ENCODE peak calls at places on chromosome 6, in nine cellular contexts. E is cardiac muscle cell; I is OCI-LY7; Y is thyroid gland; U is CD4-positive, CD25-positive, alpha-beta regulatory T cell; D is Karpas-422; H is prostate gland; B is DND-41; Q is transverse colon. P is an unnamed sample. For H3K9me3, the result is how much of the 10 kb centered on the place peaks cover.

GRCh38 chr6:2542858-2543218 is 207.9 kb downstream of the MYLK4 start:
- DNase-seq in E (no peak), I (no peak), Y (no peak), U (peak), D (no peak), H (no peak), B (peak), Q (peak), P (no peak)

GRCh38 chr6:117617766-117618035 is 15.4 kb upstream of the GOPC start:
- DNase-seq in E (no peak), I (no peak), Y (no peak), U (no peak), D (no peak), H (no peak), B (no peak), Q (no peak), P (no peak)

GRCh38 chr6:137736048-137736846 is 130.8 kb upstream of the TNFAIP3 start:
- DNase-seq in E (no peak), I (peak), Y (peak), U (peak), D (no peak), H (no peak), B (peak), Q (no peak), P (no peak)

GRCh38 chr6:163533443-163533842 is 118.9 kb downstream of the QKI start:
- DNase-seq in E (no peak), I (no peak), Y (no peak), U (no peak), D (no peak), H (peak), B (no peak), Q (no peak), P (no peak)

GRCh38 chr6:101344885-101345284 is 48.6 kb upstream of the GRIK2 start:
- DNase-seq in E (no peak), I (no peak), Y (no peak), U (no peak), D (no peak), H (no peak), B (no peak), Q (no peak), P (no peak)

GRCh38 chr6:161215193-161215592 is 58.7 kb downstream of the AGPAT4 start:
- DNase-seq in E (no peak), I (no peak), Y (no peak), U (no peak), D (no peak), H (no peak), B (no peak), Q (no peak), P (no peak)

GRCh38 chr6:46677314-46677654 is 10.4 kb upstream of the TDRD6 start:
- DNase-seq in E (peak), I (peak), Y (no peak), U (no peak), D (peak), H (no peak), B (no peak), Q (no peak), P (no peak)

GRCh38 chr6:3561745-3562144 is 104.9 kb upstream of the SLC22A23 start:
- DNase-seq in E (peak), I (peak), Y (no peak), U (no peak), D (no peak), H (no peak), B (no peak), Q (no peak), P (no peak)

GRCh38 chr6:95768539-95768938 is 191.2 kb downstream of the MANEA start:
- DNase-seq in E (peak), I (no peak), Y (no peak), U (no peak), D (no peak), H (no peak), B (no peak), Q (peak), P (no peak)

GRCh38 chr6:3383525-3383924 is 73.3 kb downstream of the SLC22A23 start:
- DNase-seq in E (peak), I (no peak), Y (peak), U (no peak), D (no peak), H (peak), B (no peak), Q (peak), P (no peak)

GRCh38 chr6:125749112-125749863 is at the start of gene HEY2:
- DNase-seq in E (peak), I (peak), Y (peak), U (peak), D (peak), H (peak), B (no peak), Q (peak), P (peak)

GRCh38 chr6:157868835-157869234 is 45.8 kb downstream of the SNX9 start:
- DNase-seq in E (no peak), I (no peak), Y (no peak), U (no peak), D (no peak), H (no peak), B (no peak), Q (no peak), P (no peak)

GRCh38 chr6:23181301-23182110 is 612.1 kb downstream of the HDGFL1 start:
- DNase-seq in E (no peak), I (no peak), Y (no peak), U (no peak), D (no peak), H (no peak), B (no peak), Q (no peak), P (no peak)

GRCh38 chr6:37406942-37407341 is 26.1 kb upstream of the CMTR1 start:
- DNase-seq in E (no peak), I (no peak), Y (no peak), U (no peak), D (no peak), H (no peak), B (no peak), Q (no peak), P (no peak)

GRCh38 chr6:78910611-78911134 is 43.3 kb downstream of the IRAK1BP1 start:
- DNase-seq in E (peak), I (no peak), Y (no peak), U (no peak), D (no peak), H (no peak), B (no peak), Q (peak), P (no peak)

GRCh38 chr6:78599526-78599925 is 267.8 kb upstream of the IRAK1BP1 start:
- DNase-seq in E (no peak), I (no peak), Y (no peak), U (no peak), D (no peak), H (no peak), B (no peak), Q (no peak), P (no peak)

GRCh38 chr6:163860194-163861081 is 445.9 kb downstream of the QKI start:
- DNase-seq in E (peak), I (no peak), Y (no peak), U (no peak), D (no peak), H (no peak), B (no peak), Q (no peak), P (no peak)

DNA sequence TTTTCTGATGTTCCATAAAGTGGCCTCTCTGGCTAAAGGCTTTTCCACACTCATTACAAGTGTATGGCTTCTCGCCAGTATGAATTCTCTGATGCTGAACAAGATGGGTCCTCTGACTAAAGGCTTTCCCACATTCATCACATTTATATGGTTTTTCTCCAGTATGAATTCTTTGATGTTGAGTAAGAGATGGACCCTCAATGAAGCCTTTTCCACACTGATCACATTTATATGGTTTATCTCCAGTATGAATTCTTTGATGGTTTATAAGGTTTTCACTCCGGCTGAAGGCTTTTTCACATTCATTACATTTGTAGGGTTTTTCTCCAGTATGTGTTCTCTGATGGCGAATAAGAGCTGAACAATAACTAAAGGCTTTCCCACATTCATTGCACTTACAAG is 20.4 kb downstream of the ZNF184 start:
- DNase-seq in E (no peak), I (peak), Y (no peak), U (no peak), D (no peak), H (no peak), B (no peak), Q (no peak), P (no peak)
- H3K9me3 ChIP-seq in E (under half), I (half or more), Y (under half), U (half or more), D (half or more), H (under half), B (half or more), Q (half or more), P (half or more)

GRCh38 chr6:106767271-106767670 is 137.9 kb downstream of the QRSL1 start:
- DNase-seq in E (no peak), I (no peak), Y (no peak), U (no peak), D (no peak), H (no peak), B (no peak), Q (no peak), P (no peak)
- H3K9me3 ChIP-seq in E (under half), I (under half), Y (under half), U (under half), D (under half), H (under half), B (under half), Q (under half), P (under half)

DNA sequence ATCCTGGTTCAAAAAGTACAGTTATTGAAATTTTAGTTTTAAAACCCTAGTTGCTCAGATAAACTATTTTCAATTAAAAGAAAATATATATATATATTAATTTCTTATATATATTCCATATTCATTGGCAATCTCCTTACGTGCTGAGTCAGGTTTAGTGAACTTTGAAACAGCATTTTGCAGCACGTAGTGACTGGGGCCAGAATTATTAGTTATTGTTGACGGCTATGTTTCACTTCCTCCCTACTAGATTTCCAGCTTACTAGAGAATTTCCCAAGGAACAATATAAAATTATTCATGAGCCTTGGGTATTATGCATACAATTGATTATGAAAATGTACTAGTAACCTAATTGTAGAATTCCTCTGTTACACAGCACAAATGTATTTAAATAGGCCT is 150.3 kb downstream of the KLHL32 start:
- DNase-seq in E (no peak), I (no peak), Y (no peak), U (no peak), D (no peak), H (no peak), B (no peak), Q (no peak), P (no peak)
- H3K9me3 ChIP-seq in E (under half), I (under half), Y (under half), U (under half), D (under half), H (under half), B (under half), Q (under half), P (under half)

GRCh38 chr6:122238861-122239260 is 160.6 kb upstream of the HSF2 start:
- DNase-seq in E (no peak), I (no peak), Y (no peak), U (no peak), D (no peak), H (no peak), B (no peak), Q (no peak), P (no peak)
- H3K9me3 ChIP-seq in E (under half), I (under half), Y (under half), U (under half), D (under half), H (under half), B (under half), Q (under half), P (under half)

DNA sequence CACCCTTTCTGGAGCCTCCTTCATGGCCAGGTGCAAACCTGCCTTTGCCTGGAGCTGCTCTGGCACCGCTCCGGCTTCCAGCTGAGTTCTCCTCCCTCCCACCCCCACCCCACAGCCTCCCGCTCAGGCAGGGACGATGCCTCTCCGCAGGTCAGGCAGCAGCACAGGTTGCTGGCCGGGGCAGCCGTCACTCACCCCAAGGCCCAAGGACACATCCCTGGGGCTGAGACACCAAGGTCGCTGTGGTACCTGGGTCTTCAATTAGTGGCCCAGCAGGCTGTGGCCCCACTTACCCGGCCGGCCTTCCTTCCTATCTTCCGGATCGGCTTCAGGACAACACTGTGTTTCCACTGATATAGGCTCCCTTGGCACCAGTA is 111.7 kb downstream of the ERMARD start:
- DNase-seq in E (no peak), I (no peak), Y (no peak), U (no peak), D (no peak), H (no peak), B (no peak), Q (no peak), P (no peak)
- H3K9me3 ChIP-seq in E (under half), I (under half), Y (under half), U (under half), D (under half), H (under half), B (under half), Q (under half), P (under half)